ENCODE peak calls at places on chromosomes 2 and 18, in four cellular contexts. One of them, this sample, is unnamed.

GRCh38 chr2:102726128-102727087 is 35.4 kb upstream of the TMEM182 start:
- DNase-seq in fibroblast of the aortic adventitia: no peak
- DNase-seq in AG10803: no peak
- DNase-seq in left ventricle myocardium inferior: no peak
- DNase-seq in this sample: no peak

GRCh38 chr18:41077076-41077475 is 878.0 kb upstream of the PIK3C3 start:
- DNase-seq in fibroblast of the aortic adventitia: no peak
- DNase-seq in AG10803: no peak
- DNase-seq in left ventricle myocardium inferior: no peak
- DNase-seq in this sample: peak; percentile 54

GRCh38 chr2:119520696-119521436 is 3.4 kb downstream of the SCTR start:
- DNase-seq in fibroblast of the aortic adventitia: no peak
- DNase-seq in AG10803: no peak
- DNase-seq in left ventricle myocardium inferior: no peak
- DNase-seq in this sample: peak; percentile 8

GRCh38 chr18:35716169-35716831 is 134.8 kb downstream of the GALNT1 start:
- DNase-seq in fibroblast of the aortic adventitia: no peak
- DNase-seq in AG10803: no peak
- DNase-seq in left ventricle myocardium inferior: no peak
- DNase-seq in this sample: no peak

GRCh38 chr18:24414349-24415003 is 12.0 kb upstream of the IMPACT start:
- DNase-seq in fibroblast of the aortic adventitia: no peak
- DNase-seq in AG10803: no peak
- DNase-seq in left ventricle myocardium inferior: no peak
- DNase-seq in this sample: no peak

GRCh38 chr18:64115906-64116305 is 33.0 kb downstream of the LINC00305 start:
- DNase-seq in fibroblast of the aortic adventitia: no peak
- DNase-seq in AG10803: no peak
- DNase-seq in left ventricle myocardium inferior: no peak
- DNase-seq in this sample: no peak

GRCh38 chr2:220228310-220229006 is 601.0 kb downstream of the SLC4A3 start:
- DNase-seq in fibroblast of the aortic adventitia: peak; percentile 98
- DNase-seq in AG10803: peak; percentile 95
- DNase-seq in left ventricle myocardium inferior: no peak
- DNase-seq in this sample: peak; percentile 90

GRCh38 chr2:71605173-71605641 is 151.8 kb downstream of the DYSF start:
- DNase-seq in fibroblast of the aortic adventitia: no peak
- DNase-seq in AG10803: no peak
- DNase-seq in left ventricle myocardium inferior: peak; percentile 9
- DNase-seq in this sample: no peak

GRCh38 chr18:71807586-71807985 is 736.6 kb downstream of the CBLN2 start:
- DNase-seq in fibroblast of the aortic adventitia: no peak
- DNase-seq in AG10803: no peak
- DNase-seq in left ventricle myocardium inferior: no peak
- DNase-seq in this sample: no peak

GRCh38 chr18:75548353-75548752 is 120.8 kb upstream of the SMIM21 start:
- DNase-seq in fibroblast of the aortic adventitia: no peak
- DNase-seq in AG10803: no peak
- DNase-seq in left ventricle myocardium inferior: no peak
- DNase-seq in this sample: no peak

GRCh38 chr18:59649575-59649974 is 47.6 kb downstream of the CCBE1 start:
- DNase-seq in fibroblast of the aortic adventitia: no peak
- DNase-seq in AG10803: no peak
- DNase-seq in left ventricle myocardium inferior: no peak
- DNase-seq in this sample: no peak

GRCh38 chr2:70923378-70924015 is 12.2 kb upstream of the ATP6V1B1 start:
- DNase-seq in fibroblast of the aortic adventitia: no peak
- DNase-seq in AG10803: no peak
- DNase-seq in left ventricle myocardium inferior: no peak
- DNase-seq in this sample: no peak

GRCh38 chr2:113036763-113037162 is 15.9 kb downstream of the IL36B start:
- DNase-seq in fibroblast of the aortic adventitia: no peak
- DNase-seq in AG10803: no peak
- DNase-seq in left ventricle myocardium inferior: no peak
- DNase-seq in this sample: no peak

GRCh38 chr2:225806105-225806504 is 406.6 kb downstream of the NYAP2 start:
- DNase-seq in fibroblast of the aortic adventitia: no peak
- DNase-seq in AG10803: no peak
- DNase-seq in left ventricle myocardium inferior: no peak
- DNase-seq in this sample: peak; percentile 24

GRCh38 chr18:47204908-47205522 is 28.9 kb upstream of the IER3IP1 start:
- DNase-seq in fibroblast of the aortic adventitia: peak; percentile 52
- DNase-seq in AG10803: peak; percentile 30
- DNase-seq in left ventricle myocardium inferior: no peak
- DNase-seq in this sample: peak; percentile 34

GRCh38 chr2:71506222-71506621 is 52.9 kb downstream of the DYSF start:
- DNase-seq in fibroblast of the aortic adventitia: no peak
- DNase-seq in AG10803: no peak
- DNase-seq in left ventricle myocardium inferior: no peak
- DNase-seq in this sample: no peak

DNA sequence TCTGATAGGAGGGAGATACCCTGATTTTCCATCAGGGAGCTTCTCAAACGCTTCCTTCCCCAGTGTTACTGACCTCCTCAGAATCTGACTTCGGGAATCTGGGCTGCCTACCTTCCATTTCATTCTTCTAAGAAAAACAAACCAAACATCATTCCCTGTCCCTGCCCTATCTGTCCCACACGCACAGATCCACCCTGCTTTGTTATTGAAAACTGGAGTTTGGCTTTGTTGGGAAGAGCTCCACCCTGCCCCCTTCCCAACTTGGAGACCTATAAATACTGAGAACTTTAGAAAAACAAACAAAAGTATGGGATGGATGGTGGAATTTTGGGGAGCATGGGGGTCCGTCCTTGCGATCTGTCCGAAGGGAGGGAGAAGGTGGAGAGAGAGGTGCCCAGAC is 135.7 kb upstream of the SIX3 start:
- DNase-seq in fibroblast of the aortic adventitia: no peak
- DNase-seq in AG10803: no peak
- DNase-seq in left ventricle myocardium inferior: no peak
- DNase-seq in this sample: no peak
- H3K4me3 ChIP-seq in fibroblast of the aortic adventitia: no peak overlapping the region
- H3K4me3 ChIP-seq in AG10803: no peak overlapping the region
- H3K4me3 ChIP-seq in left ventricle myocardium inferior: no peak overlapping the region
- H3K4me3 ChIP-seq in this sample: no peak overlapping the region

GRCh38 chr2:111919362-111919761 is 21.0 kb downstream of the MERTK start:
- DNase-seq in fibroblast of the aortic adventitia: no peak
- DNase-seq in AG10803: no peak
- DNase-seq in left ventricle myocardium inferior: no peak
- DNase-seq in this sample: no peak
- TF ChIP-seq CTCF in fibroblast of the aortic adventitia: peak; percentile 11
- TF ChIP-seq CTCF in AG10803: peak; percentile 13
- TF ChIP-seq CTCF in left ventricle myocardium inferior: peak; percentile 29
- TF ChIP-seq CTCF in this sample: peak; percentile 6

DNA sequence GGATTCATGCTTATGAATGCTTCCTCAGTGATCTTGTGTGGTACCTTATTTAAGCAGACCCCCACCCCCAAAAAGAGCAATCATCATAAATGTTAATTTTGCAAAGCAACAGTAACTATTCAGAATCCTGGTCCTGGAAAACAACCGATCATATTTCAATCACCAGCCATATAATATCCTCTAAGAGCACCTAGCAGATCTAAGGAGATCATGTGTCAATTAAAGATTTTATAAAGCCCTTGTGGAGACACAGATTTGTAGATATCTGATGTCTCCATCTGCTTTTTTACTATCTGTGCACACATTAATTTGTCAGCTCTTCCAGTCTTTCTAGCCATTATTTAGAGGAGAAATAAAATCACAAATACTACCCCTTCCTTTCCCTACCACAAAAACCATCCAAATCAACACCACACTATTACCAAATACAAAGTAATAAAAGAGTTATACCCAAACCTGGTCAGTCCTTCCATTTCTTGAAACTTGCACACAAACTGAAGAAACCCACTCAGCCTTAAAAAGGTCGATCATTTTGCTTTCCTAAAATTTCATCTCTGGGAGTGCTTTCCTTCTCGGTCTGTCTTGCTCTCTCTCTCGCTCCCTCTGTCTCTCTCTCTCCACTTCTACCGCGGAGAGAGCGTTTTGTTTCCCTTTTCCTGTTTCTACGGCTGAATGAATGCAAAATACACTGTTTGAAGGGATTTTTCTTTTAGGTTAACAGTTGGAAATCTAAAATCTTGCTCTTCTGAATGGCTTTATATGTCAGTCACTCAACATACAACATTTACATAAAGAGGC is 423.9 kb downstream of the TGIF1 start:
- DNase-seq in fibroblast of the aortic adventitia: peak; percentile 40
- DNase-seq in AG10803: no peak
- DNase-seq in left ventricle myocardium inferior: no peak
- DNase-seq in this sample: no peak
- H3K4me3 ChIP-seq in fibroblast of the aortic adventitia: no peak overlapping the region
- H3K4me3 ChIP-seq in AG10803: no peak overlapping the region
- H3K4me3 ChIP-seq in left ventricle myocardium inferior: no peak overlapping the region
- H3K4me3 ChIP-seq in this sample: no peak overlapping the region

DNA sequence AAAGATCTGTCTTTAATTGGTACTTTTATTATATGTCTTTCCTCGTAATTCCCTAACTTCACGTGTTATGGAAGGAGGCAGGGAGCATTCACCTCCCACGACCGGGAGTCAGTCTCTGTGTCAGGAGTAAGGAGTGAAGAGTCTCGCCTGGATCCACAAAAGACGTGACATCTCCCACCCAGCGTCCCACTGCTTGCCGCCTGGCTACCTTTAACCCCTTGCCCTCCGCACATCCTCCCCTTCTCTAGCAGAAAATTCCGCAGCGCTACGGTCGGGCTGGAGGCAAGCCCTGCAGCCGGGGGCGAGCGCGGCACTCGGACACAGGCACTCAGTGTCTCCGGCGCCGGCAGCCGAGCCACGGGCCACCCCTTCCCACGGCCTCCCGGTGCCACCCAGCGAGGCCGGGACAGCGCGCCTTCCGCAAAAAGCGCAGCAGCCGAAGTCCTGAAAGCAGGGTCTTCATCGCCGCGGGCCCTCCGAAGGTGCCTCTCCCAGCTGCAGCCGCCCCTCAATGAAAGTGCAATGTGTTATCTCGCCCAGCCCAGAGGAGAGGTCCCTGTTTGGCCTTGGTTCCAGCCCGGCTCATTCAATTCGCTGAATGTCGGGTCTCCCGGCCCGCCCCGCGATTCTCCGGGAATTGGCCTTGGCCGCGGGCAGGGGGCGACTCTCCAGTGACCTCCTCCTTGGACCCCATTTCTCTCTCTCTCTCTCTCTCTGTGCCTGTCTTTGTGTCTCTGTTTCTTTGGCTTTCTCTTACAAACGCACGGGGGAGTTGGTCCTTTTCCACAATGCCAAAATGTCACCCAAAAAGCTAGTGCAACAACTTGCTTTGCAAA is 1.2 kb downstream of the DLGAP1 start:
- DNase-seq in fibroblast of the aortic adventitia: no peak
- DNase-seq in AG10803: no peak
- DNase-seq in left ventricle myocardium inferior: no peak
- DNase-seq in this sample: no peak
- TF ChIP-seq CTCF in fibroblast of the aortic adventitia: no peak
- TF ChIP-seq CTCF in AG10803: no peak
- TF ChIP-seq CTCF in left ventricle myocardium inferior: no peak
- TF ChIP-seq CTCF in this sample: no peak

GRCh38 chr2:26241928-26242436 is 2.5 kb downstream of the HADHA start:
- DNase-seq in fibroblast of the aortic adventitia: no peak
- DNase-seq in AG10803: no peak
- DNase-seq in left ventricle myocardium inferior: no peak
- DNase-seq in this sample: no peak
- H3K4me3 ChIP-seq in fibroblast of the aortic adventitia: no peak overlapping the region
- H3K4me3 ChIP-seq in AG10803: no peak overlapping the region
- H3K4me3 ChIP-seq in left ventricle myocardium inferior: peak overlapping the region; percentile 90
- H3K4me3 ChIP-seq in this sample: no peak overlapping the region

GRCh38 chr2:241258505-241259160 is 56.8 kb downstream of the HDLBP start:
- DNase-seq in fibroblast of the aortic adventitia: no peak
- DNase-seq in AG10803: no peak
- DNase-seq in left ventricle myocardium inferior: no peak
- DNase-seq in this sample: no peak

GRCh38 chr2:241254904-241255351 is 60.5 kb downstream of the HDLBP start:
- DNase-seq in fibroblast of the aortic adventitia: no peak
- DNase-seq in AG10803: no peak
- DNase-seq in left ventricle myocardium inferior: no peak
- DNase-seq in this sample: no peak

GRCh38 chr2:241256168-241256545 is 59.3 kb downstream of the HDLBP start:
- DNase-seq in fibroblast of the aortic adventitia: no peak
- DNase-seq in AG10803: no peak
- DNase-seq in left ventricle myocardium inferior: no peak
- DNase-seq in this sample: no peak

GRCh38 chr2:241255542-241256167 is 59.8 kb downstream of the HDLBP start:
- DNase-seq in fibroblast of the aortic adventitia: no peak
- DNase-seq in AG10803: no peak
- DNase-seq in left ventricle myocardium inferior: no peak
- DNase-seq in this sample: no peak

GRCh38 chr2:241257419-241258032 is 57.9 kb downstream of the HDLBP start:
- DNase-seq in fibroblast of the aortic adventitia: peak; percentile 22
- DNase-seq in AG10803: no peak
- DNase-seq in left ventricle myocardium inferior: no peak
- DNase-seq in this sample: no peak
- TF ChIP-seq CTCF in fibroblast of the aortic adventitia: peak; percentile 13
- TF ChIP-seq CTCF in AG10803: peak; percentile 20
- TF ChIP-seq CTCF in left ventricle myocardium inferior: no peak
- TF ChIP-seq CTCF in this sample: no peak

DNA sequence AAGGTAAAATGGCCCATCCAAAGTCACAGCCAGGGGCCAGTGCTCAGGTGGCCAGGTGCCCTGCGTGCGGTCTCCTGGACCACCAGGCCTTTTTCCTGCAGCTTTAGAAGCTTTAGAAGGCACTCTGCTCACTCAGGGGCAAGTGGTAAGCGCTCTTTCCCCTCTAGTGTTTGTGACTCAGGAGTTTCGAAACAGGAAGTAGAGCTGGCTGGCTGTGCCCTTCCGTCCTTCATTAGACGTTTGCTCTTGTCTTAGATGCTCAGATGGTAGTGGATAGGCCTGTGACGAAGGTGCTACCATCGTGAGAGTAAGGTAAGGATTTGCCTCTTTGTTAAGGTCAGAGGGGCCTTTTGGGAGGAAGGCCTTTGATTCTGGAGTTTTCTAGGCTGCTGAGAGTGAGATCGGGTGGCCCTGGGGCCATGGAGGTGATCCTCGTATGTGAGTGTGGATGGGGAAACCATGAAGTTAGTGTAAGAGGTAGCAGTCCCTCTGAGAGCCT is at the start of gene CASP8:
- DNase-seq in fibroblast of the aortic adventitia: peak; percentile 48
- DNase-seq in AG10803: peak; percentile 54
- DNase-seq in left ventricle myocardium inferior: no peak
- DNase-seq in this sample: peak; percentile 67
- H3K4me3 ChIP-seq in fibroblast of the aortic adventitia: peak within 1 kb of the TSS; percentile 86
- H3K4me3 ChIP-seq in AG10803: peak within 1 kb of the TSS; percentile 90
- H3K4me3 ChIP-seq in left ventricle myocardium inferior: peak within 1 kb of the TSS; percentile 73
- H3K4me3 ChIP-seq in this sample: no peak within 1 kb of the TSS

GRCh38 chr2:29314816-29315571 is 199.8 kb downstream of the CLIP4 start:
- DNase-seq in fibroblast of the aortic adventitia: no peak
- DNase-seq in AG10803: peak; percentile 12
- DNase-seq in left ventricle myocardium inferior: no peak
- DNase-seq in this sample: peak; percentile 30
- TF ChIP-seq CTCF in fibroblast of the aortic adventitia: no peak
- TF ChIP-seq CTCF in AG10803: peak; percentile 17
- TF ChIP-seq CTCF in left ventricle myocardium inferior: no peak
- TF ChIP-seq CTCF in this sample: peak; percentile 20

This sample was measured in bronchial epithelial cell.